ENCODE peak calls at places on chromosomes 5 and 9, in four cellular contexts. R is body of pancreas, T is uterus, Z is heart left ventricle. C is an unnamed sample.

GRCh38 chr5:176629317-176629852 is 949 bp downstream of the SNCB start:
- DNase-seq in R (no peak), T (no peak), Z (no peak), C (no peak)

GRCh38 chr5:151703227-151703626 is 16.5 kb upstream of the SPARC start:
- DNase-seq in R (no peak), T (no peak), Z (no peak), C (no peak)

GRCh38 chr5:90338712-90339372 is 70.7 kb downstream of the CETN3 start:
- DNase-seq in R (no peak), T (no peak), Z (no peak), C (no peak)

GRCh38 chr5:143683459-143683858 is 128.5 kb upstream of the HMHB1 start:
- DNase-seq in R (no peak), T (no peak), Z (no peak), C (no peak)

GRCh38 chr5:67465556-67466206 is 269.1 kb upstream of the CD180 start:
- DNase-seq in R (no peak), T (peak), Z (no peak), C (no peak)

GRCh38 chr5:40623480-40624420 is 56.0 kb upstream of the PTGER4 start:
- DNase-seq in R (no peak), T (no peak), Z (no peak), C (no peak)

GRCh38 chr9:125632321-125633115 is 74.5 kb downstream of the MAPKAP1 start:
- DNase-seq in R (no peak), T (no peak), Z (no peak), C (no peak)

GRCh38 chr9:107404086-107404590 is 85.4 kb downstream of the KLF4 start:
- DNase-seq in R (no peak), T (no peak), Z (no peak), C (no peak)

GRCh38 chr9:93826209-93826608 is 128.9 kb downstream of the BARX1 start:
- DNase-seq in R (no peak), T (no peak), Z (no peak), C (no peak)

GRCh38 chr5:75666801-75667200 is 50.4 kb downstream of the POC5 start:
- DNase-seq in R (no peak), T (no peak), Z (no peak), C (no peak)

GRCh38 chr9:92406506-92406905 is 2.1 kb upstream of the OGN start:
- DNase-seq in R (no peak), T (no peak), Z (peak), C (no peak)

GRCh38 chr5:142179776-142180387 is 71.3 kb downstream of the NDFIP1 start:
- DNase-seq in R (no peak), T (no peak), Z (no peak), C (peak)

GRCh38 chr5:18113724-18114123 is 479.5 kb downstream of the TAF11L14 start:
- DNase-seq in R (no peak), T (no peak), Z (no peak), C (no peak)

GRCh38 chr9:21919377-21920362 is 74.5 kb downstream of the CDKN2A start:
- DNase-seq in R (no peak), T (no peak), Z (no peak), C (no peak)

GRCh38 chr5:17019324-17019723 is 83.2 kb upstream of the MYO10 start:
- DNase-seq in R (no peak), T (no peak), Z (no peak), C (no peak)

GRCh38 chr9:100352201-100352726 is 478 bp downstream of the TEX10 start:
- DNase-seq in R (peak), T (peak), Z (peak), C (peak)

GRCh38 chr9:93589688-93590087 is 13.3 kb downstream of the PHF2 start:
- DNase-seq in R (no peak), T (no peak), Z (no peak), C (peak)

GRCh38 chr5:88769165-88769564 is 113.8 kb downstream of the MEF2C start:
- DNase-seq in R (no peak), T (peak), Z (no peak), C (no peak)

GRCh38 chr9:16912197-16912596 is 41.7 kb upstream of the BNC2 start:
- DNase-seq in R (no peak), T (no peak), Z (no peak), C (no peak)

GRCh38 chr9:124665391-124666058 is 105.6 kb downstream of the NR6A1 start:
- DNase-seq in R (no peak), T (no peak), Z (no peak), C (no peak)

GRCh38 chr9:136080716-136081112 is 14.4 kb downstream of the NACC2 start:
- DNase-seq in R (no peak), T (no peak), Z (peak), C (no peak)

GRCh38 chr5:141968914-141969608 is at the start of gene RNF14:
- DNase-seq in R (peak), T (peak), Z (peak), C (peak)

GRCh38 chr9:109506097-109506712 is 8.1 kb upstream of the PTPN3 start:
- DNase-seq in R (no peak), T (no peak), Z (no peak), C (no peak)

GRCh38 chr5:159459951-159460538 is 129.8 kb upstream of the IL12B start:
- DNase-seq in R (no peak), T (no peak), Z (no peak), C (no peak)

GRCh38 chr5:134029156-134029555 is 24.4 kb upstream of the VDAC1 start:
- DNase-seq in R (no peak), T (no peak), Z (no peak), C (no peak)
- H3K4me3 ChIP-seq in R (no peak), T (no peak), Z (no peak), C (no peak)

GRCh38 chr9:132409828-132410528 is at the start of gene CFAP77:
- DNase-seq in R (peak), T (peak), Z (peak), C (no peak)

GRCh38 chr9:132404228-132404881 is 2.3 kb downstream of the TTF1 start:
- DNase-seq in R (no peak), T (no peak), Z (no peak), C (no peak)

GRCh38 chr9:132407196-132407595 is 556 bp upstream of the TTF1 start:
- DNase-seq in R (no peak), T (no peak), Z (no peak), C (no peak)

GRCh38 chr9:132408521-132408920 is 1.5 kb upstream of the CFAP77 start:
- DNase-seq in R (no peak), T (no peak), Z (peak), C (no peak)

GRCh38 chr9:132406554-132407122 is at the start of gene TTF1:
- DNase-seq in R (peak), T (peak), Z (peak), C (peak)
- TF ChIP-seq POLR2A in R (peak), T (no peak), Z (peak), C (no peak)

GRCh38 chr9:117413346-117414219 is 1.3 kb downstream of the ASTN2 start:
- DNase-seq in R (peak), T (no peak), Z (no peak), C (peak)

GRCh38 chr9:117414220-117414905 is 494 bp downstream of the ASTN2 start:
- DNase-seq in R (peak), T (no peak), Z (peak), C (no peak)

GRCh38 chr9:117412006-117412715 is 2.7 kb downstream of the ASTN2 start:
- DNase-seq in R (no peak), T (no peak), Z (no peak), C (no peak)

GRCh38 chr9:117411547-117411946 is 3.3 kb downstream of the ASTN2 start:
- DNase-seq in R (peak), T (no peak), Z (no peak), C (no peak)

DNA sequence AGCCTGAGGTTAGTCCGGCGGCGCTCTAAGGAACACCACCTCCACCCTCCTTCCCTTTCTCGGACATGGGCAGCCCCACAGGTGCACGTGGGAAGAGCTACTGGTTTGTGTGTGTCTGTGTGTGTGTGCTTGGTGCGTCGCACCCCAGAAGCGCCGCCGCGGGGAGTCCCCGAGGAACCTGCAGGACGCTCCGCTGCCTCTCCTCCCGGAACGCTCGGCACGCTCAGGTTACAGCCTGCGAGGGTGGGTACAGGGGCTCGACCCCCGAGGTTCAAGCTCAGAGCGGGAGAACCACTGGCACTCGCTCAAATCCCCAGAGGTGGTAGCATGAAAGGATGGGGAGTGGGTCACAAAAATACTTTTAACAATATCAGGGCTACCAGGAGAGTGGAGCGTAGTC is 2.0 kb downstream of the ASTN2 start:
- DNase-seq in R (no peak), T (no peak), Z (no peak), C (no peak)
- H3K4me3 ChIP-seq in R (no peak), T (no peak), Z (no peak), C (no peak)

DNA sequence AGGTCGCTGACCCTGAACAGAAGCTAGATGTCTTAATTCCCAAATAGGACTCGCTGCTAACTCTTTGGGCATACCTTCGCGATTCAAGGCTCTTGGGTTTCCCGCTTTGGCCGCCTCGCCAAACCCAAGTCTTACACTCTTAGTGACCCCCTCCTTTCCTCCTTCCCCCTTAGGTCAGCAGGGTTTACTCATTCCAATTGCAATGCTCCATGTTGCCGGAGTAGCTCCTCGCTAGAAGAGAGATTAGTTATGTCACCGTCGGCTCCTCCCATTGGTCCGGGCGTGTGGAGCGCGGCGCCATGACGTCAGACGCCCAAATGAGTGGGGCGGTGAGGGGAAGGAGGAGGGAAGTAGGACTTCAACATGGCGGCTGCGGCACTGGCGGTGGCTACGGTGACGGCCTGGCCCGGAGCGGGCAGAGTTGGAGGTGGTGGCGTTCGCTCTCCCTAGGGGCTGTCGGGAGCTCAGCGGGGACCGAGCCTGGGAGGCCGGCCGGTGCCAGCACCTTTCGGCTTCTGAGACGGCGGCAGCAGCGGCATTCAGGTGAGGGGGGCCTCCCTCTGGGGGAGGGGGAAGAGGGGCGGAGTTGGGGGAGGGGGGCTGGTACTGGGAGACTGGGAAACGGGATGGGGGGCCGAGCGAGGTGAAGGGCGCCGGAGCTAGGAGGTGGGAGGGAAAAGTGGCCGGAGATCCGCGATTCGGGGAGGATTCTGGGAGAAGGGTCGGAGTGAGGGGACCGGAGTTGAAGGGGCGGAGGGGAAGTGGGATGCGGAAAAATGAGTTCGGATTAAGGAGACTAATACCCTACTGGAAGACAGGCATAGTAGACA is at the start of gene UBAP1:
- DNase-seq in R (peak), T (peak), Z (peak), C (peak)
- TF ChIP-seq POLR2A in R (peak), T (peak), Z (peak), C (peak)

GRCh38 chr9:132588501-132589147 is 6.2 kb downstream of the BARHL1 start:
- DNase-seq in R (no peak), T (no peak), Z (no peak), C (no peak)

GRCh38 chr9:132585954-132586829 is 3.8 kb downstream of the BARHL1 start:
- DNase-seq in R (no peak), T (no peak), Z (no peak), C (no peak)

GRCh38 chr9:132587484-132587858 is 5.1 kb downstream of the BARHL1 start:
- DNase-seq in R (no peak), T (no peak), Z (no peak), C (no peak)

GRCh38 chr9:132588098-132588497 is 5.7 kb downstream of the BARHL1 start:
- DNase-seq in R (no peak), T (no peak), Z (no peak), C (no peak)

DNA sequence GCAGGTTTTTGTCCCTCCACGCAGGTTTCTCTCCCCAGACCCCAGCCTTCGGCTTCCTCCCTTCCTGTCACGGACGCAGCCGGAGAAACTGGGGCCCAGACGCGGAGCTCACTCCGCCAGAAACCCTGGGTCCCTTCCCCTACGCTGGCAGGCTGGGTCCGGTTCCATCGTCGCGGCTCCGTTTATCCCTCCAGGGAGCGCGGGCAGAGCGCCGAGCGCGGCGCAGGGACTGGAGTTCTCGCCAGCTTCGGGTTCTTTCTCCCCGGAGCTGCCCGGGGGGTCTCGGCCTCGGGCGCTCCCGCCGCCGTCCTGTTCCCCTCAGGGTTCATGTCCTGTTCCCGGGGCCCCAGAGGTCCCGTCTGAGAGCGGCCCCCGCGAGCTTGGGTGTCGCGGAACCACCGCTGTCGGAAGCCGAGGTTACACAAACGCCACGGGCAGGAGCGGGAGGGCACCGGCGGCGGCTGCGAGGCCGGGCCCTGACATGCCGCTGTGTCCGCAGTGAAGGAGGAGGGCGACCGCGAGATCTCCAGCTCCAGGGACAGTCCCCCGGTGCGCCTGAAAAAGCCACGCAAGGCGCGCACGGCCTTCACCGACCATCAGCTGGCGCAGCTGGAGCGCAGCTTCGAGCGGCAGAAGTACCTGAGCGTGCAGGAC is 4.6 kb downstream of the BARHL1 start:
- DNase-seq in R (no peak), T (no peak), Z (peak), C (no peak)
- H3K4me3 ChIP-seq in R (no peak), T (no peak), Z (no peak), C (no peak)

DNA sequence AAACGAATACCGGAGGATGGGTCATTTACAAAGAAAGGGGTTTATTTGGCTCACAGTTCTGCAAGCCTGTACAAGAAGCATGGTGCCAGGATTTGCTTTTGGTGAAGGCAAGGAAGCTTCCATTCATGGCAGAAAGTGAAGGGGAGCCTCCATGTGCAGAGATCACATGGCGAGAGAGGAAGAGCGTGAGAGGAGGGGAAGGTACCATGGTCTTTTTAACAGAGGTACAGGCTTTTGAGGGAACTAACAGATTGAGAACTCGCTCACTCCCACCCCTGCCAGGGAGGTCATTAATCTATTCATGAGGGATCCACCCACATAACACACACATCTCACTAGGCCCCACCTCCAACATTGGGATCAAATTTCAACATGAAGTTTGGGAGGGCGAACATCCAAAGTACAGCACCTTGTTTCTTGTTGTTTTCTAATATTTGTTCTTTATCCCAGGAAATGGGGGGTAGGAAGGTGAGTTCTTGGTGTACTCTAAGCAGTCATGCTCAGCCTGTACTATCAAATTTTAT is 18.5 kb downstream of the TMC1 start:
- DNase-seq in R (no peak), T (no peak), Z (no peak), C (no peak)
- TF ChIP-seq POLR2A in R (no peak), T (no peak), Z (no peak), C (no peak)

DNA sequence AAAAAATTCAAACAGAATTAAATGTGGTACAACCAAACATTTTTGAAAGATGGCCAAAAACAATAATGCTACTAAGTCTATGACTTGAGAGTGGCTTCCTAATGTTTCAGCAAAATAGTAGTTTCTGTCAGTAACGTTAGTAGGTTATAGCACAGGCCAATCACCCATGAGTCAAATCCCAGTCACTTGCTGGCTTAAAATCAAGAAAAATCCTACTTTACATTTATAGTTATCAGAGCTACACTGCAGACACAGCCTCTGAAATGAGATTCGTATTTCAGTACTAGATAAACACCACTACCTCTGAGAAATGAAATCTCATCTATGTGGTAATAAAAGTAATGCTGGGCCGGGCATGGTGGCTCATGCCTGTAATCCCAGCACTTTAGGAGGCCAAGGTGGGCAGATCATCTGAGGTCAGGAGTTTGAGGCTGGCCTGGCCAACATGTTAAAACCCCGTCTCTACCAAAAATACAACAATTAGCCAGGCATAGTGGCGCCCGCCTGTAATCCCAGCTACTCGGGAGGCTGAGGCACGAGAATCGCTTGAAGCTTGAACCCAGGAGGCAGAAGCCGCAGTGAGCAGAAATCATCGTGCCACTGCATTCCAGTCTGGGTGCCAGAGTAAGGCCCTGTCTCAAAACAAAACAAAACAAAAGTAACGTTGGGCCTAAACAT is 6.1 kb downstream of the ZDHHC21 start:
- DNase-seq in R (no peak), T (no peak), Z (no peak), C (no peak)
- H3K4me3 ChIP-seq in R (no peak), T (no peak), Z (no peak), C (no peak)

GRCh38 chr9:33449715-33450114 is 2.3 kb upstream of the AQP3 start:
- DNase-seq in R (no peak), T (no peak), Z (no peak), C (no peak)
- TF ChIP-seq POLR2A in R (no peak), T (no peak), Z (no peak), C (no peak)

C was measured in lower leg skin.